ENCODE peak calls at places on chromosome 21, in seven cellular contexts. L, Q, U, I, B, M and R are unnamed samples.
A peak's percentile ranks its signal among the peaks of the same experiment; 100 is the strongest.

GRCh38 chr21:34924767-34925425 is 124.2 kb downstream of the RUNX1 start:
- DNase-seq in I (no peak), M (no peak), Q (no peak), B (no peak), U (no peak), L (no peak), R (no peak)

GRCh38 chr21:35048706-35049617 is at the start of gene RUNX1:
- DNase-seq in I (no peak), L (peak; percentile 55), Q (peak; percentile 70), B (peak; percentile 98), M (peak; percentile 95), U (no peak), R (no peak)

GRCh38 chr21:40155563-40155962 is 288.3 kb downstream of the PCP4 start:
- DNase-seq in U (no peak), M (no peak), Q (no peak), B (no peak), L (no peak), I (no peak), R (no peak)

GRCh38 chr21:44701541-44701940 is 4.6 kb downstream of the KRTAP10-12 start:
- DNase-seq in I (peak; percentile 33), B (no peak), Q (no peak), M (no peak), L (no peak), U (no peak), R (no peak)

GRCh38 chr21:35203093-35204021 is 154.3 kb upstream of the RUNX1 start:
- DNase-seq in B (no peak), M (no peak), U (no peak), Q (peak; percentile 92), L (peak; percentile 54), I (no peak), R (peak; percentile 79)

GRCh38 chr21:30582850-30583249 is 7.3 kb downstream of the KRTAP22-2 start:
- DNase-seq in U (no peak), M (no peak), I (no peak), B (no peak), Q (no peak), L (no peak), R (no peak)

GRCh38 chr21:34609244-34609950 is 5.5 kb downstream of the RCAN1 start:
- DNase-seq in M (no peak), I (no peak), Q (no peak), L (no peak), U (no peak), B (no peak), R (no peak)

GRCh38 chr21:24367936-24368335 is 1239.3 kb downstream of the MRPL39 start:
- DNase-seq in Q (no peak), I (no peak), L (peak; percentile 9), M (no peak), U (no peak), B (no peak), R (no peak)

GRCh38 chr21:35210093-35210492 is 161.0 kb upstream of the RUNX1 start:
- DNase-seq in B (no peak), M (no peak), U (no peak), L (no peak), I (no peak), Q (no peak), R (no peak)

GRCh38 chr21:43311303-43311817 is 115.6 kb downstream of the SIK1 start:
- DNase-seq in M (no peak), L (no peak), B (no peak), Q (no peak), U (no peak), I (peak; percentile 85), R (no peak)

GRCh38 chr21:43758811-43759210 is 17.3 kb downstream of the CSTB start:
- DNase-seq in U (no peak), B (no peak), Q (no peak), I (no peak), L (no peak), M (no peak), R (no peak)

GRCh38 chr21:29152936-29153335 is 22.5 kb downstream of the MAP3K7CL start:
- DNase-seq in Q (peak; percentile 51), M (no peak), I (no peak), U (no peak), B (no peak), L (peak; percentile 77), R (no peak)

GRCh38 chr21:17660862-17661261 is 48.2 kb upstream of the BTG3 start:
- DNase-seq in U (no peak), Q (no peak), I (no peak), L (no peak), M (no peak), B (no peak), R (no peak)

GRCh38 chr21:43361493-43362296 is 65.2 kb downstream of the SIK1 start:
- DNase-seq in U (no peak), Q (peak; percentile 33), L (peak; percentile 78), M (peak; percentile 95), I (no peak), B (no peak), R (no peak)

GRCh38 chr21:42716074-42716473 is 62.7 kb downstream of the PDE9A start:
- DNase-seq in L (no peak), I (no peak), M (no peak), Q (no peak), U (no peak), B (no peak), R (no peak)

GRCh38 chr21:41121785-41122415 is 46.1 kb upstream of the BACE2 start:
- DNase-seq in I (peak; percentile 81), U (peak; percentile 87), Q (peak; percentile 73), L (peak; percentile 77), B (peak; percentile 72), M (peak; percentile 75), R (peak; percentile 32)

GRCh38 chr21:40054403-40054802 is 187.2 kb downstream of the PCP4 start:
- DNase-seq in Q (no peak), U (no peak), M (no peak), L (peak; percentile 68), I (no peak), B (no peak), R (no peak)

GRCh38 chr21:18026359-18026758 is 207.2 kb upstream of the C21orf91 start:
- DNase-seq in U (no peak), B (no peak), M (no peak), Q (no peak), I (no peak), L (no peak), R (no peak)

GRCh38 chr21:35635994-35636393 is 424.3 kb downstream of the SETD4 start:
- DNase-seq in L (no peak), M (no peak), B (no peak), U (no peak), Q (no peak), I (no peak), R (no peak)

GRCh38 chr21:29748391-29749167 is 191.2 kb downstream of the GRIK1 start:
- DNase-seq in Q (no peak), M (no peak), B (no peak), L (no peak), I (no peak), U (no peak), R (no peak)

GRCh38 chr21:21262048-21262447 is 263.8 kb downstream of the NCAM2 start:
- DNase-seq in Q (no peak), L (no peak), U (no peak), B (no peak), M (no peak), I (no peak), R (no peak)

GRCh38 chr21:23101111-23101510 is 2102.9 kb downstream of the NCAM2 start:
- DNase-seq in B (no peak), Q (no peak), U (no peak), M (no peak), L (no peak), I (no peak), R (no peak)

DNA sequence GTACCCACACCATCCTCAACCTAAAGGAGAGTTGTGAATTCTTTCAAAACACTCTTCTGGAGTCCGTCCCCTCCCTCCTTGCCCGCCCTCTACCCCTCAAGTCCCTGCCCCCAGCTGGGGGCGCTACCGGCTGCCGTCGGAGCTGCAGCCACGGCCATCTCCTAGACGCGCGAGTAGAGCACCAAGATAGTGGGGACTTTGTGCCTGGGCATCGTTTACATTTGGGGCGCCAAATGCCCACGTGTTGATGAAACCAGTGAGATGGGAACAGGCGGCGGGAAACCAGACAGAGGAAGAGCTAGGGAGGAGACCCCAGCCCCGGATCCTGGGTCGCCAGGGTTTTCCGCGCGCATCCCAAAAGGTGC is 647 bp upstream of the OLIG2 start:
- DNase-seq in M (no peak), U (peak; percentile 81), Q (no peak), B (peak; percentile 86), L (no peak), I (no peak), R (no peak)
- TF ChIP-seq CTCF in M (no peak), U (peak; percentile 70), Q (no peak), B (peak; percentile 61), L (no peak), I (no peak), R (no peak)

GRCh38 chr21:15592271-15592860 is 137.4 kb upstream of the USP25 start:
- DNase-seq in I (no peak), U (no peak), M (peak; percentile 45), L (peak; percentile 60), Q (peak; percentile 64), B (peak; percentile 51), R (no peak)
- TF ChIP-seq CTCF in I (peak; percentile 73), U (peak; percentile 77), M (peak; percentile 37), L (peak; percentile 57), Q (peak; percentile 61), B (peak; percentile 30), R (peak; percentile 57)

DNA sequence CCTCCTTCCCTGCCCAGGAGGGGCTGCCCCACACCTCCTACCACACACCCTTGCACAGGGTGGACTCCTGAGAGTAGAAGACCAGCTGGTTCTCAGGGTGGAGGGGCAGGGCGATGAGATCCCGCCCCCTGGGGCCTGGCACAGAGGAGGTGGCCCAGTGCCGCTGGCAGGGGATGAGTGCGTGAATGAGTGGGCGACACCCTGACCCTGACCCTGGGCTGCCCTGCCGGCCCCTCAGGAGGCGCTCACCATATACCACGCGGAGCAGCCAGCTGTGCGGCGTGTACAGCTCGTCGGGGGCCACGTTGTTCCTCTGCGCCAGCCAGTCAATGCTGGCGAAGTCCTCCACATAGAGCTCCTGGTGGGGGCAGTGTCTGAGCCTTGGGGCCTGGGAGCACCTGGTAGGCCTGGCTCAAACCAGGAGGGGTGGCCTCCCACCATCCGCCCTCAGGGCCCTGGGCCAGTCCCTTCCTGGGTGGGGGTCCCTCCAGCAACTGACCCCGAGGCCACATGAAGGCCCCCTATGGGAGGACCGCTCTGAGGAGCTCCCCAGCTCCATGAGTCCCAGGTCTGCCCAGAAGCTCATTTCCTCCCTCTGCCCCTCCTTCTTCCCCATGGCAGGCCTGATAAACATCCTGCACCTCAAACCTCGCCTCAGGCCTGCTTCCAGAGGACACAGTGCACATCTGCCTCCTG is 13.0 kb downstream of the LSS start:
- DNase-seq in M (no peak), Q (no peak), L (no peak), I (no peak), B (no peak), U (no peak), R (no peak)
- TF ChIP-seq CTCF in M (no peak), Q (no peak), L (no peak), I (no peak), B (no peak), U (no peak), R (no peak)

DNA sequence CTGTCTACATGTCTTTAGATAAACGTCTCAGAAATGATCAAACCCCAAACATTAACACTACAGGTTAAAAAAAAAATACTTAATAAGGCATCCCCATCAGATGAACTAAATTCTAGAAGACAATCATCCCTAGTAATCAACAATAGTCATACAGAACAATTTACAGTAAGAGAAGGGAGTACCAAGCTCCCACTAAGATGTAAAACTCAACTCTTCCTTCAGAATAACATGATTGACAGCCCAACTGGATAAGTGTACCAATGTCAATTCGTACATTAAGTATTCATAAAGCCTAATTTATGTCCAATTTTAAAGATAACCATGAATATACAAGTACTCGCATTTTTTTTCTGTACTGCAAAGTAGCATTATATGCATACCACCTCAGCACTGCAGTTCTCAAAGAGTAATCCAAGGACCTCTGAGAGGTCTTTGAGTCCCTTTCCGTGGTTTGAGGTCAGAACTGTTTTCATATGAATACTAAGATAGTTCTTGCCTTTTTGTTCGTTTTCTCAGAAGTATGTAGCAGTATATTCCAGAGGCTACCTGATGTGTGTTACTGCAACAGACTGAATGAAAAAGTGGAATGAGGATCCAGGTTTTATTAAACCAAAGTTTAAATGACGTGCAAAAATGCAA is 6.6 kb downstream of the SCAF4 start:
- DNase-seq in Q (no peak), U (no peak), M (peak; percentile 10), I (no peak), B (no peak), L (no peak), R (no peak)
- TF ChIP-seq CTCF in Q (no peak), U (no peak), M (no peak), I (no peak), B (no peak), L (no peak), R (no peak)